ENCODE peak calls at places on chromosomes 12 and 14, in ten cellular contexts. U is posterior vena cava; L is neural crest cell; S is KG1; I is HCT116; E is HEK293T; J is uterus; X is activated T-helper 1 cell treated with anti-CD3 and anti-CD28 coated beads, Interleukin-2, amount 50 U/mL, for 16 hours; Q is RPMI8226; F is stimulated activated CD4-positive, alpha-beta T cell treated with anti-CD3 and anti-CD28 coated beads, Interleukin-1b, Interleukin-23, amount 100 ng/mL, for 4 hours. N is an unnamed sample.

GRCh38 chr12:123532808-123533649 is 490 bp downstream of the RILPL1 start:
- DNase-seq in U (peak), L (peak), S (no peak), I (no peak), E (peak), J (peak), X (no peak), Q (no peak), F (no peak), N (peak)

GRCh38 chr12:114263031-114263825 is 142.7 kb downstream of the TBX5 start:
- DNase-seq in U (no peak), L (no peak), S (no peak), I (no peak), E (no peak), J (no peak), X (no peak), Q (no peak), F (no peak), N (no peak)

GRCh38 chr12:31519525-31519924 is 71.4 kb downstream of the DENND5B start:
- DNase-seq in U (no peak), L (no peak), S (no peak), I (no peak), E (no peak), J (no peak), X (no peak), Q (no peak), F (no peak), N (no peak)

GRCh38 chr14:41498959-41499358 is 107.7 kb upstream of the LRFN5 start:
- DNase-seq in U (no peak), L (no peak), S (no peak), I (no peak), E (no peak), J (no peak), X (no peak), Q (no peak), F (no peak), N (no peak)

GRCh38 chr12:6832125-6832524 is 3.9 kb downstream of the P3H3 start:
- DNase-seq in U (no peak), L (no peak), S (no peak), I (no peak), E (no peak), J (no peak), X (no peak), Q (no peak), F (no peak), N (no peak)

GRCh38 chr12:106142591-106143261 is 4.0 kb upstream of the NUAK1 start:
- DNase-seq in U (no peak), L (no peak), S (no peak), I (no peak), E (no peak), J (no peak), X (no peak), Q (no peak), F (no peak), N (no peak)

GRCh38 chr14:94827711-94828505 is 58.0 kb upstream of the GSC start:
- DNase-seq in U (no peak), L (no peak), S (no peak), I (no peak), E (no peak), J (peak), X (no peak), Q (no peak), F (no peak), N (no peak)

GRCh38 chr14:104694475-104694950 is 5.1 kb downstream of the INF2 start:
- DNase-seq in U (no peak), L (no peak), S (no peak), I (no peak), E (no peak), J (no peak), X (no peak), Q (no peak), F (no peak), N (no peak)

GRCh38 chr12:126668961-126669360 is 1598.0 kb upstream of the TMEM132C start:
- DNase-seq in U (no peak), L (no peak), S (no peak), I (no peak), E (no peak), J (no peak), X (no peak), Q (no peak), F (no peak), N (no peak)

GRCh38 chr12:76108356-76108755 is 23.9 kb upstream of the NAP1L1 start:
- DNase-seq in U (no peak), L (no peak), S (no peak), I (no peak), E (no peak), J (no peak), X (no peak), Q (no peak), F (no peak), N (no peak)

GRCh38 chr12:43331935-43332334 is 220.1 kb downstream of the ADAMTS20 start:
- DNase-seq in U (no peak), L (no peak), S (no peak), I (no peak), E (no peak), J (no peak), X (no peak), Q (no peak), F (no peak), N (no peak)

GRCh38 chr12:69101505-69101904 is 137.9 kb upstream of the CPSF6 start:
- DNase-seq in U (no peak), L (no peak), S (no peak), I (no peak), E (no peak), J (no peak), X (no peak), Q (no peak), F (no peak), N (no peak)

N was measured in naive thymus-derived CD8-positive, alpha-beta T cell.